ENCODE peak calls at places on chromosomes 6 and 20, in four cellular contexts. G is astrocyte, Q is lower lobe of right lung, U is A549. L is an unnamed sample. For H3K4me1, the result is how much of the 10 kb centered on the place peaks cover.

GRCh38 chr6:135179920-135180457 is 1.1 kb upstream of the MYB start:
- DNase-seq in G (peak), Q (no peak), U (no peak), L (no peak)

GRCh38 chr6:112149236-112149635 is 61.8 kb downstream of the FAM229B start:
- DNase-seq in G (no peak), Q (no peak), U (no peak), L (no peak)

GRCh38 chr6:116165596-116165995 is 39.7 kb upstream of the COL10A1 start:
- DNase-seq in G (no peak), Q (no peak), U (no peak), L (no peak)

GRCh38 chr6:46078294-46078693 is 51.5 kb upstream of the ENPP4 start:
- DNase-seq in G (no peak), Q (no peak), U (no peak), L (no peak)

GRCh38 chr20:58229198-58229802 is 847 bp upstream of the ANKRD60 start:
- DNase-seq in G (peak), Q (no peak), U (no peak), L (no peak)

GRCh38 chr6:38027685-38028373 is 208.3 kb downstream of the ZFAND3 start:
- DNase-seq in G (no peak), Q (no peak), U (no peak), L (no peak)

GRCh38 chr6:36197739-36198221 is 1.2 kb downstream of the BRPF3 start:
- DNase-seq in G (no peak), Q (no peak), U (no peak), L (no peak)

GRCh38 chr6:135311446-135312200 is 130.5 kb downstream of the MYB start:
- DNase-seq in G (no peak), Q (no peak), U (no peak), L (no peak)

GRCh38 chr20:828987-829386 is 4.5 kb upstream of the FAM110A start:
- DNase-seq in G (no peak), Q (no peak), U (no peak), L (no peak)

GRCh38 chr6:109718991-109719390 is 27.9 kb downstream of the FIG4 start:
- DNase-seq in G (no peak), Q (no peak), U (no peak), L (no peak)

GRCh38 chr20:23520185-23520584 is 29.3 kb downstream of the CST8 start:
- DNase-seq in G (no peak), Q (no peak), U (no peak), L (no peak)

GRCh38 chr20:37333130-37333847 is 12.7 kb upstream of the SRC start:
- DNase-seq in G (no peak), Q (no peak), U (no peak), L (peak)

GRCh38 chr6:170095273-170095976 is 195.5 kb downstream of the DLL1 start:
- DNase-seq in G (no peak), Q (no peak), U (no peak), L (peak)

GRCh38 chr6:155311076-155311475 is 3.2 kb downstream of the TFB1M start:
- DNase-seq in G (no peak), Q (no peak), U (no peak), L (no peak)

GRCh38 chr20:32360333-32360634 is 2.2 kb downstream of the ASXL1 start:
- DNase-seq in G (no peak), Q (no peak), U (no peak), L (no peak)

GRCh38 chr6:165660881-165661415 is 2.1 kb downstream of the PDE10A start:
- DNase-seq in G (no peak), Q (no peak), U (no peak), L (no peak)

GRCh38 chr6:15405111-15405510 is 159.2 kb downstream of the JARID2 start:
- DNase-seq in G (no peak), Q (no peak), U (no peak), L (no peak)

GRCh38 chr20:51176846-51177245 is 153.9 kb upstream of the KCNG1 start:
- DNase-seq in G (peak), Q (no peak), U (no peak), L (no peak)

GRCh38 chr20:36644032-36644712 is 1.8 kb downstream of the SLA2 start:
- DNase-seq in G (no peak), Q (no peak), U (no peak), L (peak)

GRCh38 chr6:165661416-165662001 is 1.5 kb downstream of the PDE10A start:
- DNase-seq in G (no peak), Q (no peak), U (no peak), L (no peak)

GRCh38 chr6:149925253-149925973 is 2.5 kb upstream of the RAET1G start:
- DNase-seq in G (no peak), Q (peak), U (no peak), L (no peak)

GRCh38 chr6:110656492-110656891 is 158.8 kb downstream of the CDK19 start:
- DNase-seq in G (no peak), Q (no peak), U (no peak), L (no peak)

GRCh38 chr20:56439784-56440291 is 27.8 kb downstream of the CASS4 start:
- DNase-seq in G (peak), Q (peak), U (no peak), L (no peak)

GRCh38 chr6:41331401-41332150 is 3.8 kb upstream of the NCR2 start:
- DNase-seq in G (no peak), Q (no peak), U (no peak), L (no peak)

GRCh38 chr6:133128191-133128590 is 113.0 kb upstream of the EYA4 start:
- DNase-seq in G (no peak), Q (no peak), U (no peak), L (no peak)

GRCh38 chr6:18266524-18266908 is 2.2 kb upstream of the DEK start:
- DNase-seq in G (no peak), Q (no peak), U (no peak), L (no peak)

GRCh38 chr6:151060096-151060741 is 179.5 kb upstream of the AKAP12 start:
- DNase-seq in G (peak), Q (no peak), U (peak), L (no peak)

GRCh38 chr6:53492860-53493634 is 51.9 kb downstream of the GCLC start:
- DNase-seq in G (peak), Q (no peak), U (peak), L (no peak)

GRCh38 chr20:16580127-16580526 is 6.9 kb upstream of the KIF16B start:
- DNase-seq in G (peak), Q (no peak), U (no peak), L (no peak)

GRCh38 chr6:163496205-163496604 is 81.7 kb downstream of the QKI start:
- DNase-seq in G (no peak), Q (no peak), U (no peak), L (no peak)

GRCh38 chr6:163500105-163500504 is 85.6 kb downstream of the QKI start:
- DNase-seq in G (no peak), Q (no peak), U (no peak), L (no peak)

GRCh38 chr6:163501022-163501421 is 86.5 kb downstream of the QKI start:
- DNase-seq in G (no peak), Q (no peak), U (no peak), L (no peak)

GRCh38 chr6:163504984-163505640 is 90.6 kb downstream of the QKI start:
- DNase-seq in G (no peak), Q (no peak), U (no peak), L (no peak)

GRCh38 chr6:163501440-163501839 is 86.9 kb downstream of the QKI start:
- DNase-seq in G (no peak), Q (no peak), U (no peak), L (no peak)
- H3K4me1 ChIP-seq in G (under half), Q (under half), U (under half), L (under half)

DNA sequence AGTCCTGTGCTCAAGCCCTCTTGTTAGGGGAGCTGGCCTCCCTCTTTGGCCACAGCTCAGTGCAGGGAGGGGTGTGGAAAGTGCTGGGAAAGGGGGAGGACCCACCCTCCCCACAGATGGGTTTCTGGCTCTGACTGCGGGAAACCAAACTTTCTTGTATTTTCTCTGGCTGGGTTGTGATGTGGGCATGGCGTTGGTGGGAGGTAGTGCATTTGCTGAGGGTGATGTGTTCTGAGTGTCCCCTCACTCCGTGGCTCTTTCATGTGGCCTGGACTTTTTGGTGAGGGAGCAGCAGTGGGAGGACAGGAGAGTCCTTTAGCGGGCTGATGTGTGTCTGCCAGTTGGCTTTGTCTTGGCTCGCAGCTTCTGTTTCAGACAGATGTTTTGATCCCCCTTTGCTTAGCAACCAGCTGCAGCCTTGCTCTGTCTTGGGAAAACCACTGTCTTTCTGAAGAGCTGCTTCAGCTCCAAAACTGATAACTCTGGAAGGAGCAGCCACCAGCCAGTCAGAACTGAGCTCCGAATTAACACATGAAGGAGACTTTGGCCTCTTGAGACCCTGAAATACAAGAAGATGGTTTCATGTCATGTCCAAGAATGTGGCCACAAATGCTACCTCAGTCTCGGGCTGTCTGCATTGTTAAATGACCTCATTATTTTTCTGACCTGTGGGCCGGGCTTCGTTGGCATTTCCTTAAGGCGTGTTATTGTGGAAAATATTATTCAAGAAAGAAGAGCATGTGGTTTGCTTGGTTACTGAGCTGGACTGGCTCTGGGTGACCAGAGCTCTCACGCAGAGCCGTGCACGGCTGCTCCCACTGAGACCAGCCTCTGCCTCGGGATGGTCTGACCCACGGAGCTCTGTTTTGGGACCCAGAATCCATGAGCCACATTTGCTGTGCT is 21.5 kb downstream of the SYNJ2 start:
- DNase-seq in G (peak), Q (peak), U (no peak), L (peak)
- H3K4me3 ChIP-seq in G (no peak), Q (no peak), U (no peak), L (no peak)

DNA sequence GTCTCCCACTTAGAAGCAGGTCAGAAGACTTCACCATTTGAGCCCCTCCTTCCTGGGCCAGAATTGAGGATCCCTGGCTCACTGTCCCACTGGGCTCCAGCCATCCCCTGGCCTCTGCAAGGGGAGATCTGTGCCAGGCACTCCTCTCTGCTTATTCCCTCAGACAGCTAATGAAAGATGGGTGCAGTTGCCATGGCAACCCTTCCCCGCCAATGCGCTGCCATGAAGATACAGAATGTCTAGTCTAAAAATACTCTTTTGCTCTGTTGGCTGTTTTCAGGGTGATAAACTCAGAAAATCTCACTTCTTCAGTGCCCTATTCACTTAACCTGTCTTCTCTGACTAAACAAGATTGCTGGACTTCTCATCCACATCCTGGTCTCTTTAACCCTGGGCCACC is 13.6 kb upstream of the TTLL2 start:
- DNase-seq in G (no peak), Q (no peak), U (no peak), L (no peak)
- H3K27ac ChIP-seq in G (no peak), Q (no peak), U (no peak), L (no peak)

GRCh38 chr6:138499303-138499991 is at the start of gene NHSL1:
- DNase-seq in G (peak), Q (no peak), U (no peak), L (no peak)
- H3K4me1 ChIP-seq in G (under half), Q (under half), U (under half), L (under half)

GRCh38 chr6:153568601-153569000 is 437.5 kb upstream of the RGS17 start:
- DNase-seq in G (peak), Q (no peak), U (no peak), L (no peak)
- H3K4me3 ChIP-seq in G (no peak), Q (no peak), U (no peak), L (no peak)

DNA sequence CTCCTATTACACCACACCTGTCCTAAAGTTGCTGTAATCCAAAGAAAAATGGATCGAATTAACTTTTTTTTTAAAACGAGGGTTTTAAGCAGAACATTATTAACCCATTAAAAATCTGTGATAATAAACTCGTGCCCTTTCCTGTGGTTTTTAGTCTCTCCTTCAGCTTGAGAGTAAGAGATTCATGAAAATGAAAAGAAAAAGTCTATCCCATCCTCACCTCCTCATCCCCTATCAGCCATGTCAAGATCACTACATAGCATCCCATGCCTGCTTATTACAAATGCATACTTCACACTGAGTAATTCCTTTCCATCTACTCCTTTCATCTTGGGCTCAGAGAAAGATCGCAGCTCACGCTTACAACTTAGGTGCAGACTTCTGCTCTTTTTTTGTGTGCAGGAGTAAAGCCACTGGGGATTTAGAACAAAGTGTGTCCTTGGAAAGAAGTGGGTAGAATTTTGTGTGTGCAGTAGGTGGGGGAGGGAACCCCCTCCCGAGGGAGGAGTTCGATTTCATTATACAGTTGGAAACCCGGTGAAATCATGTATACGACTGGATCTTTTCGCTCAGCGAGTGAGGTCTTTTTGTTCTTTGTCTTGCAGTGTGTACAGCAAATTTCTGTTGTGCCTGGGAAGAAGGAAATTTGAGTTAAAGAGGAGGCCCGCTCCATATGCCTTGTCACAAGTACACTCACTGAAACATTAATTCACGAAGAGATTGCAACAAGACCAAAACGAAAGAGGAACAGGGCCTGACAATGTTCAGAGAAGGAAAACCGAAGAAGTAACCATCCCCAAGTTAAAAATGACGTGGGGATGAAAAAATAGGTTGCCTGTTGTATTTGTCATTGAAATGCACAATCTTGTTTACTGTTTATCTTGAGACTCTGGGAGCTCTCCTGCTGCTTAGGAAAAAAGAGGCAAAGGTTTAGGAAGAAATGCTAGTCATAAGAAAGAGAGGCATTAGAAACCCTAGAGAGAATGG is 146.5 kb upstream of the ZNF217 start:
- DNase-seq in G (peak), Q (no peak), U (no peak), L (no peak)
- H3K27ac ChIP-seq in G (peak), Q (peak), U (peak), L (no peak)

L was measured in aorta.